ENCODE peak calls at places on chromosomes 5 and 9, in nine cellular contexts. Z is SK-N-SH, E is GM23338, B is hepatocyte, P is neural progenitor cell, L is GM23248, H is HCT116, U is MM.1S, T is PC-3. M is an unnamed sample.

GRCh38 chr5:9784231-9784630 is 154.1 kb upstream of the TAS2R1 start:
- DNase-seq in Z (no peak), E (no peak), B (no peak), P (no peak), L (no peak), H (no peak), U (no peak), T (no peak), M (no peak)

GRCh38 chr5:137622850-137623249 is 113.0 kb downstream of the KLHL3 start:
- DNase-seq in Z (no peak), E (no peak), B (no peak), P (no peak), L (peak), H (no peak), U (no peak), T (no peak), M (no peak)

GRCh38 chr5:172837640-172838039 is 3.6 kb downstream of the ERGIC1 start:
- DNase-seq in Z (no peak), E (no peak), B (peak), P (no peak), L (no peak), H (no peak), U (peak), T (peak), M (peak)

GRCh38 chr5:10625700-10626472 is 62.0 kb downstream of the ANKRD33B start:
- DNase-seq in Z (no peak), E (no peak), B (no peak), P (no peak), L (no peak), H (no peak), U (no peak), T (no peak), M (no peak)

GRCh38 chr5:79563247-79563590 is 49.0 kb upstream of the TENT2 start:
- DNase-seq in Z (no peak), E (no peak), B (no peak), P (no peak), L (no peak), H (no peak), U (no peak), T (no peak), M (no peak)

GRCh38 chr5:143514915-143515314 is 111.4 kb upstream of the NR3C1 start:
- DNase-seq in Z (no peak), E (no peak), B (no peak), P (no peak), L (peak), H (no peak), U (peak), T (no peak), M (no peak)

GRCh38 chr9:93290495-93291434 is 106.8 kb downstream of the WNK2 start:
- DNase-seq in Z (no peak), E (peak), B (no peak), P (no peak), L (no peak), H (no peak), U (no peak), T (no peak), M (peak)

GRCh38 chr5:91225848-91226686 is 157.1 kb downstream of the ARRDC3 start:
- DNase-seq in Z (no peak), E (peak), B (peak), P (peak), L (no peak), H (peak), U (peak), T (peak), M (peak)

GRCh38 chr9:70428781-70429180 is 14.3 kb upstream of the KLF9 start:
- DNase-seq in Z (no peak), E (no peak), B (no peak), P (no peak), L (no peak), H (no peak), U (no peak), T (no peak), M (no peak)

GRCh38 chr9:15357050-15357653 is 50.1 kb upstream of the TTC39B start:
- DNase-seq in Z (no peak), E (peak), B (peak), P (peak), L (no peak), H (no peak), U (no peak), T (no peak), M (peak)

GRCh38 chr5:42948961-42949347 is 91.2 kb downstream of the ANXA2R start:
- DNase-seq in Z (no peak), E (no peak), B (no peak), P (no peak), L (peak), H (no peak), U (no peak), T (no peak), M (no peak)

DNA sequence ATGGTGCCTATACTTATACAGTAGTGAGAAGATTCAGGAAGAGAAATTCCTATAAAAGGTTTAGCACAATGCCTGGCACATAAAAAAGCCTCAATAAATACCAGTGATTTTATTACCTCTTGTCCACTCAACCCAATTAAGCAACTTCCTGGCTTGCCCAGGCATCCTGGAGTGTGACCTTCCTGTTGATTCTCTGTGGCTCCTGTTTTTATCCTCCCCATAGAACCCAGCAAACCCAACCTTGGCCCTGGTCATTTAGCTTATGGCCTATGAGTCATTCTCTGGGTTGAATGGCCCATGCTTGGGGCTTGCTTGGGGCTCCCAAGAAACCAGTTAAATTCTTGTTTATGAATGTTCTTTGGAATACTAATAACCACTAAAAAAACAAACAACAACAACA is 21.4 kb upstream of the SPARC start:
- DNase-seq in Z (no peak), E (no peak), B (no peak), P (no peak), L (no peak), H (peak), U (no peak), T (peak), M (no peak)
- H3K4me2 ChIP-seq in Z (no peak), E (no peak), B (no peak), P (no peak), L (no peak), H (peak), U (no peak), T (no peak), M (no peak)

DNA sequence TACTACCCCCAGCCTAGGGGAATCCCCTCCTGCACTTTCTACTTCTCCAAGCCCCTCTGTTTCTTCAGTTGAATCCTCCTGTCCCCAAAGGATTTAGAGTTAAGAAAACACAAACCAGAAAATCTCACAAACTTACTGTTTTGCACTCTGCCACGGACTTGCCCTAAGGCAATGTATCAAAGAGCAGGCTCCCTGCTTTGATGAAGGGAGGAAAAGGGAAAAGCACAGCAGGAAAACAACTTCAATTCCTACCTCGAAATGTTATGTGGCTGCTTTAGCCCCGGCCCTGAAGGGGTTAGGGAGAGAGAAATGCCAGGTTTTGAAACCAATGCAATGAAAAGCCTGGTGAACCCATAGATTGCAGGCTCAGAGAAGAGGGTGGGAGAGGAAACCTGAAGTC is 254.7 kb downstream of the MAN2A1 start:
- DNase-seq in Z (no peak), E (no peak), B (no peak), P (no peak), L (no peak), H (no peak), U (no peak), T (peak), M (no peak)
- TF ChIP-seq EZH2phosphoT487 in Z (no peak), E (no peak), B (no peak), P (no peak), L (no peak), H (no peak), U (no peak), T (no peak), M (no peak)

GRCh38 chr5:157366741-157367684 is 93.0 kb upstream of the NIPAL4 start:
- DNase-seq in Z (peak), E (peak), B (peak), P (peak), L (peak), H (no peak), U (no peak), T (peak), M (peak)
- H2AFZ ChIP-seq in Z (peak), E (no peak), B (peak), P (no peak), L (peak), H (no peak), U (no peak), T (peak), M (no peak)

DNA sequence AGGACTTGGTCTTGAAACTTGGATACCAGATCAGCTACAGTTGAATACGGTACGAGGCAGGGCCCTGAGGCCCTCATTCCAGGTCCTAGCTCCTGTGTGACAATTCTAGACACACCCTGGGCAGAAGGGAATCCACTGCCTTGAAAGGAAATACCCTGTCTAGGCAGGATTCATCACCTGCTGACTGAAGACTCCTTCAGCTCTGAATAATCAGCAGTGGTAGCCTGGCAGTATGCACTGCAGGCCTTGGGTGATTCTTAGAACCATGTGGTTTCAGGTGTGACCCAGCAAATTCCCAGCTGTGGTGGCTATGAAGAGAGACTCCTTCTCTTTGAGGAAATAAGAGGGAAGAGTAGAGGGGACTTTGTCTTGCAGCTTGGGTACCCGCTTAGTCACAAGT is 17.2 kb upstream of the EFNA5 start:
- DNase-seq in Z (no peak), E (no peak), B (no peak), P (no peak), L (no peak), H (no peak), U (no peak), T (no peak), M (no peak)
- H3K4me2 ChIP-seq in Z (no peak), E (no peak), B (no peak), P (no peak), L (no peak), H (no peak), U (no peak), T (no peak), M (no peak)

DNA sequence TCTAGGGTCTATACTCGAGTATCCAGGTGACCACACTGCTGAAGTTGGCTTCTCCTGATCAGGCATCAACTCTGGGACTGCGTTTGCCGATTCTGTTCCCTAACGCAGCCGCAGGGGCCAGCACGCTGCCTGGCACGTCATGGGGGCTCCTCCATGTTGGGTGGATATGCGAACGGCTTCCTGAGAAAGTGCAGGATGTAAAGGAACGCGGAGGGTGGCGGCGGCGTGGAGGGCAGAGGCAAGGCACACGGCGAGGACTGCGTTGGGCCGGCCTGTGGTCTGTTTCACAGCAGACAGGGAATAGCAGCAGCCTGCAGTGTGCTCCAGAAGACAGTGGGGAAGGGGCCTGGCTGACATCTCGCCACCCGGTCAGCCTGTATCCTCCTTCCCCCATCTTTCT is 3.8 kb downstream of the LCN10 start:
- DNase-seq in Z (no peak), E (no peak), B (no peak), P (no peak), L (no peak), H (no peak), U (no peak), T (no peak), M (no peak)
- TF ChIP-seq EZH2phosphoT487 in Z (no peak), E (no peak), B (no peak), P (no peak), L (no peak), H (no peak), U (no peak), T (no peak), M (no peak)

DNA sequence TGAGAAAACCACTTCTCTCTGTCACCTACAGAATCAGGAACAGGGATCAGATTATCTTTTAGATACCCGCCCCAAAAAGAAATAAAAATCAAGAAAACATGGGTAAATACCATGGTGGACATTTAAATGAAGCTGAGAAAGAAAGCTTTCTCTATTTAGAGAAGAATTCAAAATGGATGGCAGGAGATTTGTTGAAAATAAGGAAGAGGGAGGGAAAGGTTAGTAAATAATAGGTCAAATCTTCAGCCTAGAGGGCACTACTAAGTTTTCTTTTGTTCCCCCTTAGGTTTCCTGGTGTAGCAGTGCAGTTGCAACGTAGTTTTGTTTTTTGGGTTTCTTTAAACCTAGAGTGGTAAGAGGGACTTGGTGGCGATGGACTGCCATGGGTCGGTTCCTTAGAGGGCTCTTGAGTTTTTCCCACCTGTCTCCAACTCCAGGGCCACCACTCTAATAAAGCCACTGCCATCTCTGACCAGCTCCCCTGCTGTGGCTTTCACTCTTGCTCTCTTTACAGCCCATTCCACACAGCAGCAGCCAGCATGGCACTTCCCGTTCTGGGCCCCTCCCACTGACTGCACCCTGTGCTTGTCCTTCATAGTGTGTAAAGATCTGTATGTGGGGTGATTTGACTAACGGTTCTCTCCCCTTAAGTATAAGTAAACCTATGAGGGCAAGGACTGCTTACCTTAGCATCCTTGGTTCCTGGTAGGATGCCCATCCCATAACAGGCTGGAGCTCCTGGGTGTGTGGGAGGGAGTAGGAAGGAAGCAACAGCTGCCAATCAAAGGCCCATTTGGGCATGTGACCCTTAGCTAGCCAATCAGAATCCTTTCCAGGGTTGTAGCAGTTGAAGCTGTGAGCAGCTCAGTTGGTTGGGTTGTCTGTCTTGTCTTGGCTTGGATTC is 118.3 kb downstream of the SLC1A3 start:
- DNase-seq in Z (no peak), E (peak), B (no peak), P (no peak), L (no peak), H (no peak), U (peak), T (peak), M (peak)
- H2AFZ ChIP-seq in Z (no peak), E (peak), B (no peak), P (no peak), L (no peak), H (no peak), U (peak), T (no peak), M (peak)

GRCh38 chr5:150070821-150071220 is 15.5 kb downstream of the CSF1R start:
- DNase-seq in Z (no peak), E (no peak), B (no peak), P (no peak), L (no peak), H (no peak), U (no peak), T (no peak), M (no peak)
- H3K4me2 ChIP-seq in Z (no peak), E (no peak), B (no peak), P (no peak), L (no peak), H (no peak), U (no peak), T (no peak), M (no peak)

GRCh38 chr5:166907314-166907713 is 1384.1 kb upstream of the WWC1 start:
- DNase-seq in Z (no peak), E (no peak), B (no peak), P (no peak), L (peak), H (no peak), U (no peak), T (peak), M (no peak)
- TF ChIP-seq EZH2phosphoT487 in Z (no peak), E (no peak), B (no peak), P (no peak), L (no peak), H (no peak), U (no peak), T (no peak), M (no peak)